ENCODE peak calls at places on chromosomes 4 and X, in four cellular contexts. Q is endothelial cell of umbilical vein, A is K562, D is GM12878. O is an unnamed sample.

GRCh38 chrX:139931646-139932076 is 1.2 kb downstream of the ATP11C start:
- DNase-seq in Q (no peak), A (peak; percentile 15), D (no peak), O (no peak)

GRCh38 chr4:2803624-2804448 is 11.0 kb downstream of the SH3BP2 start:
- DNase-seq in Q (no peak), A (peak; percentile 59), D (no peak), O (no peak)

GRCh38 chr4:65472531-65472930 is 197.8 kb downstream of the EPHA5 start:
- DNase-seq in Q (no peak), A (no peak), D (no peak), O (no peak)

GRCh38 chr4:42655921-42656735 is 777 bp downstream of the ATP8A1 start:
- DNase-seq in Q (peak; percentile 36), A (no peak), D (no peak), O (no peak)

GRCh38 chrX:129781134-129782014 is 1.6 kb downstream of the SASH3 start:
- DNase-seq in Q (no peak), A (no peak), D (peak; percentile 83), O (no peak)

GRCh38 chr4:10396181-10396580 is 61.0 kb downstream of the ZNF518B start:
- DNase-seq in Q (no peak), A (no peak), D (no peak), O (no peak)

GRCh38 chr4:2942532-2943363 is 20.5 kb downstream of the NOP14 start:
- DNase-seq in Q (no peak), A (no peak), D (no peak), O (no peak)

GRCh38 chr4:136810626-136811025 is 721.7 kb downstream of the PCDH18 start:
- DNase-seq in Q (no peak), A (no peak), D (no peak), O (peak; percentile 11)

GRCh38 chr4:55546633-55547460 is at the start of gene CLOCK:
- DNase-seq in Q (peak; percentile 89), A (peak; percentile 89), D (no peak), O (peak; percentile 85)

GRCh38 chr4:2260336-2261109 is 1.4 kb downstream of the MXD4 start:
- DNase-seq in Q (no peak), A (no peak), D (no peak), O (no peak)

GRCh38 chr4:177484613-177485021 is 42.4 kb upstream of the AGA start:
- DNase-seq in Q (peak; percentile 30), A (no peak), D (no peak), O (peak; percentile 97)

GRCh38 chr4:76779740-76780459 is 118.0 kb downstream of the SOWAHB start:
- DNase-seq in Q (peak; percentile 27), A (no peak), D (no peak), O (peak; percentile 78)

GRCh38 chrX:67587946-67588624 is 44.3 kb downstream of the AR start:
- DNase-seq in Q (no peak), A (no peak), D (no peak), O (no peak)

GRCh38 chr4:136793848-136794247 is 738.4 kb downstream of the PCDH18 start:
- DNase-seq in Q (no peak), A (no peak), D (no peak), O (peak; percentile 4)

GRCh38 chrX:19382500-19383145 is 38.9 kb downstream of the PDHA1 start:
- DNase-seq in Q (peak; percentile 30), A (no peak), D (no peak), O (peak; percentile 32)

GRCh38 chr4:102439835-102440234 is 61.3 kb upstream of the NFKB1 start:
- DNase-seq in Q (peak; percentile 11), A (no peak), D (no peak), O (peak; percentile 84)

GRCh38 chr4:180770265-180770664 is 1472.9 kb upstream of the TENM3 start:
- DNase-seq in Q (no peak), A (no peak), D (no peak), O (no peak)

GRCh38 chrX:113473418-113473817 is 632.8 kb upstream of the AMOT start:
- DNase-seq in Q (no peak), A (no peak), D (no peak), O (no peak)

GRCh38 chrX:105552395-105552794 is 269.9 kb upstream of the NRK start:
- DNase-seq in Q (peak; percentile 1), A (no peak), D (no peak), O (no peak)

GRCh38 chrX:153862369-153863250 is 23.4 kb downstream of the L1CAM start:
- DNase-seq in Q (no peak), A (no peak), D (no peak), O (no peak)

GRCh38 chrX:154717824-154718223 is 33.1 kb downstream of the GAB3 start:
- DNase-seq in Q (no peak), A (peak; percentile 51), D (no peak), O (peak; percentile 59)

GRCh38 chrX:94758130-94758529 is 1084.1 kb downstream of the FAM133A start:
- DNase-seq in Q (no peak), A (no peak), D (no peak), O (no peak)

GRCh38 chrX:131650637-131651410 is 107.0 kb downstream of the OR13H1 start:
- DNase-seq in Q (no peak), A (no peak), D (no peak), O (no peak)

GRCh38 chr4:135564090-135564489 is 1362.5 kb upstream of the PABPC4L start:
- DNase-seq in Q (no peak), A (no peak), D (no peak), O (no peak)
- TF ChIP-seq FOS in Q (no peak), A (no peak), D (no peak), O (no peak)

DNA sequence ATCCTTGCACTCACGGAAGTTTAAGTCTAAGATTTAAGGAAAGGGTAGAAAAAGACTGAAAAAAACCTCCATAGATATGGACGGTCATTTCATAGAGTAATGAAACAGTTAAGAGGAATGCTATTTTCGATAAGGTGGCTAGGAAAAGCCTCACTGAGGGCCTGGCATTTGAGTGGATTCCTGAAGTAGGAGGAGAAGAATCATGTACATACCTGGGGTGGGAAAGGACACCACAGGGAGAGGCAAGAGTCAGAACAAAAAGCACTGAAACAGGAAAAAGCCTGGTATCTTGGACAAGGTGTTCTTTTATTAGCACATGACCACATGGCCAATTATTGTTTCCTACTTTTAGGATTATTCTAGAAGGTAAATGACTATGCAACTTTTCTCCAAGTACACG is 547.2 kb upstream of the DIPK2B start:
- DNase-seq in Q (no peak), A (no peak), D (no peak), O (no peak)
- TF ChIP-seq FOS in Q (no peak), A (no peak), D (no peak), O (no peak)

DNA sequence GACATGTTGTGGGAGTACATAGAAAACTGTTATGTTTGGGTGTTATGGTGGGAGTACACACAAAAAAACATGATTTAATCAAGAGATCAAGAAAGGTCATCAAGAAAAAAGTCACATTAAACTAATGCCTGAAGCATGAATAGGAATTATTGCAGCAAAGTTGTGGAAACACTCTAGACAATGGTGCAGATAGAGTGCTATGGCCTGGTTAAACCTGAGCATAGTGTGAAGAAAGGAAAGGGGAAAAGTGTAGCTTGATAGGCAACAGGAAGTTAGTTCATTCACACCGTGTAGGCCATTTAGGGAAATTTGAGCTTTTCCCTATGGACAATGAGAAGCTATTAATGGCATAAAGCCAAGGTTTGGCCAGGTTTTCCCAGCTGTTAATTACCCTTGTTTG is 162.1 kb upstream of the EMCN start:
- DNase-seq in Q (peak; percentile 14), A (no peak), D (no peak), O (no peak)
- TF ChIP-seq FOS in Q (no peak), A (no peak), D (no peak), O (no peak)

GRCh38 chr4:17164656-17165055 is 266.2 kb upstream of the LDB2 start:
- DNase-seq in Q (no peak), A (no peak), D (no peak), O (peak; percentile 63)
- TF ChIP-seq FOS in Q (no peak), A (no peak), D (no peak), O (no peak)

O was measured in IMR-90.